ENCODE peak calls at places on chromosomes 13 and 19, in four cellular contexts. B, U, L and T are unnamed samples.

GRCh38 chr19:8609210-8610040 is 1.1 kb downstream of the ADAMTS10 start:
- DNase-seq in L (peak), U (no peak), B (peak), T (no peak)

GRCh38 chr13:20414475-20415287 is 111.0 kb downstream of the CRYL1 start:
- DNase-seq in B (no peak), L (no peak), U (no peak), T (no peak)

GRCh38 chr19:35254341-35255297 is 5.8 kb downstream of the LSR start:
- DNase-seq in U (no peak), B (no peak), L (no peak), T (no peak)

GRCh38 chr13:102807699-102808098 is 8.8 kb downstream of the BIVM start:
- DNase-seq in B (no peak), L (no peak), U (no peak), T (no peak)

GRCh38 chr19:50817941-50818858 is 5.4 kb downstream of the KLK1 start:
- DNase-seq in L (peak), U (no peak), B (peak), T (no peak)

GRCh38 chr19:18408053-18408476 is 10.6 kb upstream of the LRRC25 start:
- DNase-seq in B (peak), U (no peak), L (no peak), T (no peak)

GRCh38 chr13:50518131-50518530 is 325.4 kb downstream of the DLEU7 start:
- DNase-seq in B (no peak), U (no peak), L (no peak), T (no peak)

GRCh38 chr19:48190288-48191284 is 20.1 kb downstream of the ZSWIM9 start:
- DNase-seq in L (peak), U (peak), B (no peak), T (peak)

GRCh38 chr19:46133101-46133627 is 8.7 kb upstream of the IGFL3 start:
- DNase-seq in B (peak), U (peak), L (no peak), T (no peak)

GRCh38 chr13:40161008-40161694 is 505.3 kb downstream of the FOXO1 start:
- DNase-seq in L (no peak), B (no peak), U (no peak), T (no peak)

GRCh38 chr19:35033067-35034004 is 3.1 kb downstream of the SCN1B start:
- DNase-seq in U (no peak), L (no peak), B (no peak), T (no peak)

GRCh38 chr19:48443262-48443661 is 2.5 kb upstream of the GRWD1 start:
- DNase-seq in B (no peak), L (no peak), U (no peak), T (no peak)

GRCh38 chr19:58575183-58576041 is 2.3 kb upstream of the MZF1 start:
- DNase-seq in B (peak), U (peak), L (peak), T (peak)

GRCh38 chr13:40635315-40635995 is 31.0 kb downstream of the FOXO1 start:
- DNase-seq in L (no peak), U (no peak), B (no peak), T (no peak)

DNA sequence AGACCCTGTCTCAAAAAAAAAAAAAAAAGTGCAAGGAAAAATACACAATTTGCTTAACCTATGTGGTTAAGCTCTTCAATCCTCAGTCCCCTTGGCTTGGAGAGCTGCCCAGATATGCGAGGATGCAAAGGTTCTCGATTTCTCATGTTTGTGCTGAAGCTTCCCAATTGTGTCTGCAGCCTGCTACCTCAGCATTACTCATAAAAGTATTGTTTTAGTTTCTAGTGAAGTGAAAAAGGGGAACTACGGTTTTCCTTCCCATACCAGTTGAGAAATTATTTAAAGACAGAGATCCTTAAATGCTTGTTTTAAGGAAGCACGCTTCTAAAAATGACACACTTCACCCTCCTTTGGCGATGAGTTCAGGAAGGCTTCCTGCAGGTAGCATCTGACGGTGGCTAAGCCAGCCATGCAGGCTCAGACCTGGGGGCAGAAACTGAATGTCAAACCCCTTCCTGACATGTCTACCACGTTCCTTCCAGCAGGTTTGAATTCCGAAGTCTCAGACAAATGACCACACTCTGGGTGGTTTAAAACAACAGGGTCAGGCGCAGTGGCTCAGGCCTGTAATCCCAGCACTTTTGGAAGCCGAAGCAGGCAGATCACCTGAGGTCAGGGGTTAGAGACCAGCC is 47.9 kb downstream of the RUBCNL start:
- DNase-seq in U (no peak), L (no peak), B (peak), T (no peak)
- TF ChIP-seq CTCF in U (no peak), L (no peak), B (no peak), T (no peak)

DNA sequence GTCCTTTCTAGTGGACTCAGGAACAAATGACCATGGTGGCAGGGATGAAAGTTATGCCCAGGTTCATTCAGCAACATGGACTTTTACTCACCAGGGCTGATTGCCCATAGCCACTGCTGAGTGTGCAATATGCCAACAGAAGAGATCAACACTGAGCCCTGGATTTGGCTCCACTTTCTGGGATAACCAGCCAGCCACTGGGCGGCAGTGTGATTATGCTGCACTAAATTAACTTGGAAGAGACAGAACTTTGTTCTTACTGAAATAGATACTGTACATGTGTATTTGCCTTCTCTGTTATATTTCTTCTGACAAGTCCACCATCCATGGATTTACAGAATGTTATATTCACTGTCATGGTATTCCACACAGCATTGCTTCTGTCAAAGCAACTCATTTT is 257.4 kb downstream of the TDRD3 start:
- DNase-seq in B (peak), U (no peak), L (no peak), T (no peak)
- TF ChIP-seq CTCF in B (peak), U (no peak), L (no peak), T (no peak)

GRCh38 chr13:91813255-91813654 is 414.8 kb downstream of the GPC5 start:
- DNase-seq in L (no peak), U (no peak), B (peak), T (no peak)

GRCh38 chr13:91817250-91817649 is 418.8 kb downstream of the GPC5 start:
- DNase-seq in B (no peak), U (no peak), L (no peak), T (no peak)
- TF ChIP-seq CTCF in B (peak), U (no peak), L (no peak), T (no peak)

GRCh38 chr13:97020194-97020593 is 25.9 kb upstream of the OXGR1 start:
- DNase-seq in B (no peak), L (no peak), U (no peak), T (no peak)

GRCh38 chr13:97020689-97021240 is 26.5 kb upstream of the OXGR1 start:
- DNase-seq in L (no peak), U (no peak), B (no peak), T (no peak)

GRCh38 chr13:97017322-97017721 is 23.0 kb upstream of the OXGR1 start:
- DNase-seq in U (no peak), L (no peak), B (no peak), T (no peak)

GRCh38 chr13:97015661-97016350 is 21.5 kb upstream of the OXGR1 start:
- DNase-seq in L (no peak), B (no peak), U (no peak), T (no peak)

DNA sequence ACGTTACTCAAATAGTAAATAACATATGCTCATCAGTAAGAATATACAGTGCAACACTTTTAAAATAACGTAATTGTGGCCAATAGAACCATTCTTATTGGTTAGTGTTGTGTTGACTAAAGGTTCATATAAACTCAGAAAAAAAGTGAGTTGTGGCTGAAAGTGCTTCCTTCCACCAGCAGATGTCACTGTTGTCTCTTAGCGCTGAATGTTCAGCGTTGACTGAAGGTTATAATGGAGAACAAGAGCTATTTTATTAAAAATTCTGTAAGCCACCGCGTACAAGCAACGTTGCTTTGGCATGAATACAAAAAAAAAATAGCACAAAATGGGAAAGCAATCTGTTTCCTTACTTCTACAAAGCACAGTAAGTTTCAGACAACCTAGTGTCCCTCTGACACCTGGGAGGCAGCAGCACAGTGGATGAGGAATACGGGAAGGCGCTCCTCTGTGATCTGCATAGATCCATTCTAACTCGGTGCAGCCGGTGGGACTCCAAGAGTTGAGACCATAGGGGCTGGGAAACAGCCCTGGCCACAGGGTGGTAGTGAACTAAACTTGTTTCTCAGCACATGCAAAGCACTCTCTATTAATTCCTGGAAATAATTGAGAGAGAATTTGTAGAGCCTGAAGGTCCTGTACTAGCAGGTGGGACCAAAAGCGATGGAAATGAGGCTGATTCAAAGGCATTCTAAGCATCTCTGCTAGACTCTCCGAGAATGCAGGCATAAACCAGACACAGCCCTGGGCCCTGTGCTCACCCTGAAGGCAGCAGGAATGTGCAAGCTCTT is 23.9 kb upstream of the OXGR1 start:
- DNase-seq in L (peak), U (no peak), B (peak), T (no peak)
- TF ChIP-seq CTCF in L (peak), U (peak), B (peak), T (peak)

GRCh38 chr19:44499962-44500949 is at the start of gene ZNF180:
- DNase-seq in U (peak), B (peak), L (peak), T (peak)
- TF ChIP-seq CTCF in U (peak), B (peak), L (peak), T (peak)

DNA sequence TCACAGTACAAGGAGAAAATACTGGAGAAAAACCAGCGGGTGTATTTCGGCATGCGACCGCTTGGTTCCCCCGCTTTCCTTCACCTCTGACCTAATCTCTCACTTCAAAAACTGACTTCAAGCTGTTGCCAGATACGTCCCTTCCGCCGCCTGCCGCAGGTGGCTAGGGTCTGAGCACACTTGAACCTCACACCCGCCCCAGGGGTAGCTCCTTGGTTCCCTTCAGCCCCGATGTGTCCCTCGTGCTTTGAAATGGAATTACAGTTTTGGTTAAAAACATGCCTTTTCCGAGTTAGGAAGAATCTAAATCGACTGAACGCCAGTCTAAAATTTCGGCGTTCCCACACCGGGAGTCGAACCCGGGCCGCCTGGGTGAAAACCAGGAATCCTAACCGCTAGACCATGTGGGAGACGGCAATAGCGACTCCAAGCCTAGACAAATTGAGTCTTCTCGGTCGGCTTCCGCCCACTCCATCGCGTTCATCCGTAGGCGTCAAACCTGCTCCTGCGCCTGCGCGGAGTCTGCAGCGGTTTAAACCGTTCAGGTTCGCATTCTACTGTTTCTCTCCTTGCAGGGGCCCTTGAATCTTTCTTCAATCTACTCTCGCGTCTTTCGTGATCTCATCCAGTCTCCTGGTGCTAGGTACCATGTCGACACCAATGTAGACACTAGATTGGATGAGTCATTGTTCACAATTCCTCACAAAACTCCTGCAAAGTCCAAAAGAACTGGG is 71.5 kb downstream of the NUFIP1 start:
- DNase-seq in U (peak), L (peak), B (peak), T (peak)
- TF ChIP-seq CTCF in U (peak), L (peak), B (peak), T (no peak)